ENCODE peak calls at places on chromosomes 2 and 18, in nine cellular contexts. U, H, V, S, M, W, I, X and R are unnamed samples. For H3K4me1, the result is how much of the 10 kb centered on the place peaks cover.

GRCh38 chr18:79567481-79568147 is 112.0 kb upstream of the CTDP1 start:
- DNase-seq in U (peak), H (peak), V (peak), S (no peak), M (peak), W (peak), I (no peak), X (peak), R (peak)

GRCh38 chr2:55045685-55046221 is 4.5 kb downstream of the RTN4 start:
- DNase-seq in U (no peak), H (no peak), V (no peak), S (no peak), M (no peak), W (no peak), I (no peak), X (no peak), R (no peak)

GRCh38 chr2:132424526-132425121 is 8.0 kb downstream of the GPR39 start:
- DNase-seq in U (no peak), H (no peak), V (no peak), S (peak), M (peak), W (no peak), I (no peak), X (no peak), R (no peak)

GRCh38 chr2:207879536-207879935 is 109.8 kb upstream of the FZD5 start:
- DNase-seq in U (no peak), H (no peak), V (no peak), S (no peak), M (peak), W (no peak), I (no peak), X (no peak), R (no peak)

GRCh38 chr2:180520206-180520605 is 460.2 kb upstream of the UBE2E3 start:
- DNase-seq in U (no peak), H (no peak), V (no peak), S (no peak), M (no peak), W (no peak), I (no peak), X (no peak), R (no peak)

GRCh38 chr2:240570531-240571313 is 2.4 kb downstream of the RNPEPL1 start:
- DNase-seq in U (peak), H (no peak), V (peak), S (no peak), M (no peak), W (peak), I (no peak), X (peak), R (peak)

GRCh38 chr2:55743583-55743982 is 49.9 kb upstream of the PNPT1 start:
- DNase-seq in U (no peak), H (no peak), V (no peak), S (no peak), M (peak), W (no peak), I (no peak), X (no peak), R (no peak)

GRCh38 chr2:222318026-222318711 is 19.4 kb upstream of the PAX3 start:
- DNase-seq in U (no peak), H (peak), V (peak), S (peak), M (peak), W (peak), I (peak), X (no peak), R (no peak)

GRCh38 chr2:239953418-239954061 is 71.6 kb downstream of the NDUFA10 start:
- DNase-seq in U (peak), H (no peak), V (peak), S (peak), M (no peak), W (no peak), I (no peak), X (peak), R (peak)

GRCh38 chr2:189698020-189698887 is 23.8 kb downstream of the ANKAR start:
- DNase-seq in U (no peak), H (peak), V (no peak), S (peak), M (peak), W (no peak), I (peak), X (no peak), R (no peak)

GRCh38 chr2:233839447-233839820 is 14.9 kb downstream of the HJURP start:
- DNase-seq in U (peak), H (no peak), V (peak), S (no peak), M (no peak), W (peak), I (no peak), X (no peak), R (no peak)

GRCh38 chr2:237257471-237257951 is 156.5 kb downstream of the COL6A3 start:
- DNase-seq in U (no peak), H (no peak), V (no peak), S (no peak), M (peak), W (no peak), I (no peak), X (no peak), R (no peak)

GRCh38 chr2:153770359-153770991 is 101.2 kb upstream of the GALNT13 start:
- DNase-seq in U (no peak), H (peak), V (no peak), S (no peak), M (no peak), W (no peak), I (no peak), X (no peak), R (no peak)

GRCh38 chr2:47359375-47359868 is 43.5 kb upstream of the MSH2 start:
- DNase-seq in U (no peak), H (no peak), V (no peak), S (no peak), M (no peak), W (peak), I (peak), X (no peak), R (no peak)

GRCh38 chr2:100987974-100988373 is 14.1 kb upstream of the RPL31 start:
- DNase-seq in U (no peak), H (no peak), V (no peak), S (no peak), M (no peak), W (no peak), I (no peak), X (no peak), R (no peak)

GRCh38 chr18:5662586-5663090 is 118.8 kb upstream of the EPB41L3 start:
- DNase-seq in U (no peak), H (no peak), V (no peak), S (peak), M (no peak), W (no peak), I (no peak), X (no peak), R (no peak)

GRCh38 chr18:31041346-31042067 is 1.0 kb downstream of the DSC3 start:
- DNase-seq in U (no peak), H (peak), V (peak), S (no peak), M (no peak), W (peak), I (no peak), X (peak), R (peak)

GRCh38 chr2:168254158-168254935 is 7.0 kb upstream of the STK39 start:
- DNase-seq in U (no peak), H (no peak), V (no peak), S (no peak), M (peak), W (no peak), I (no peak), X (no peak), R (no peak)

GRCh38 chr2:176931588-176932563 is 280.7 kb upstream of the HNRNPA3 start:
- DNase-seq in U (no peak), H (no peak), V (no peak), S (no peak), M (peak), W (no peak), I (peak), X (no peak), R (no peak)

GRCh38 chr2:46053502-46054094 is 243.6 kb upstream of the EPAS1 start:
- DNase-seq in U (no peak), H (no peak), V (no peak), S (no peak), M (no peak), W (no peak), I (no peak), X (no peak), R (no peak)

DNA sequence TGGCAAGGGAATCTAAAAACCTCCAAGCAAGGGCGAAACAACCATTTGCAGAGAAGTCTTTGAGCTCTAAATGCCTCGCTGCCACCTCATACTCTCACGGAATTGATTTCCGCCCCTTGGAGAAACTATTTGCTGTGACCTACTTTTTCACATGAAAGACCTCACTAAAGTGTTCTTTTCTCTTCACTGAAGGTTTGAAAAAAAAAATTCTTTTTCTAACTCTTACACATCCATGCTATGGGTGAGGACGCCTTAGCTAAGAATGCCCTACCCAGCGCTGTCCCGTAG is 169.4 kb upstream of the FHL2 start:
- DNase-seq in U (no peak), H (no peak), V (no peak), S (peak), M (peak), W (no peak), I (no peak), X (no peak), R (no peak)
- H3K4me1 ChIP-seq in U (under half), H (under half), V (under half), S (under half), M (under half), W (under half), I (under half), X (under half), R (under half)

DNA sequence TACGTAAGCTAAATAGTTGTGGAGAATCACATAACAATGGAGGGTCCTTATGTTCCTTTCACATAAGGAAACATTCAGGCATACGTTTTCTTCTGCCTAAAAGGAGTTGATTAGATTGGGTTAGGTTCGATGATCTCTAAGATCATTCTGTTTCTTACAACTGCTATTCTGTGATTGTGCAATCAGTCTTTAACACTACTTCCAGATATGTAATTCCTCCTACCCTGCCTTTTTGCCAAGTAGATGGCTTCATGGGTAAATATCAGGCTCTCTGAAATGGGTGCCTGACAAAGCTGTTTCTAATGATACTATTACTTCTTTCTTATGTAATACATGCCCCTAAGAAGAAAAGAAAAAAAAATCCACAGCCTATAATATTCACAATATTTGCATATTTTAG is 321.5 kb downstream of the XIRP2 start:
- DNase-seq in U (no peak), H (no peak), V (no peak), S (no peak), M (peak), W (no peak), I (no peak), X (no peak), R (no peak)
- H3K4me1 ChIP-seq in U (under half), H (under half), V (under half), S (under half), M (under half), W (under half), I (under half), X (under half), R (under half)

GRCh38 chr2:216649573-216649972 is 16.4 kb downstream of the IGFBP2 start:
- DNase-seq in U (no peak), H (no peak), V (peak), S (no peak), M (no peak), W (no peak), I (no peak), X (no peak), R (no peak)
- H3K4me1 ChIP-seq in U (under half), H (under half), V (under half), S (under half), M (under half), W (under half), I (under half), X (under half), R (under half)

GRCh38 chr2:135905679-135906078 is 29.4 kb upstream of the MCM6 start:
- DNase-seq in U (no peak), H (no peak), V (no peak), S (no peak), M (no peak), W (no peak), I (no peak), X (no peak), R (no peak)
- H3K4me1 ChIP-seq in U (under half), H (under half), V (under half), S (under half), M (under half), W (under half), I (under half), X (under half), R (under half)

DNA sequence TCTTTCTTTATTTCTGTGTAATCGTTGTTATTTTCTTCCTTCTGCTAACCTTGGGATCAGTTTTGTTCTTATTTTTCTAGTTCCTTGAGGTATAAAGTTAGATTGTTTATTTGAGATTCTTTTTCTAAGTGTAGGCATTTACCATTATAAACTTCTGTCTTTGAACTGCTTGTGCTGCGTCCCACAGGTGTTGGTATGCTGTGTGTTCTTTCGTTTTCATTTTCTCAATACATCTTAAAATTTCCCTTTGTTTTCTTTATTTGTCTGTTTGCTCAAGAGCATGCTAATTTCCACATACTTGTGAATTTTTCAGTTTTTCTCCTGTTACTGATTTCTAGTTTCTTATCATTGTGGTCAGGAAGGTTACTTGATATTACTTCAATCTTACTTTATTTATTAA is 873.8 kb upstream of the GCFC2 start:
- DNase-seq in U (no peak), H (no peak), V (no peak), S (no peak), M (no peak), W (no peak), I (no peak), X (no peak), R (no peak)
- H3K4me1 ChIP-seq in U (under half), H (under half), V (under half), S (under half), M (under half), W (under half), I (under half), X (under half), R (under half)

GRCh38 chr2:30476636-30477035 is 29.6 kb downstream of the LCLAT1 start:
- DNase-seq in U (no peak), H (no peak), V (no peak), S (no peak), M (no peak), W (no peak), I (no peak), X (no peak), R (no peak)
- H3K4me1 ChIP-seq in U (under half), H (under half), V (under half), S (under half), M (under half), W (under half), I (under half), X (under half), R (under half)

GRCh38 chr2:65056215-65056989 is at the start of gene CEP68:
- DNase-seq in U (peak), H (peak), V (peak), S (peak), M (peak), W (peak), I (peak), X (peak), R (peak)

GRCh38 chr2:65059071-65059470 is 2.9 kb downstream of the CEP68 start:
- DNase-seq in U (peak), H (no peak), V (no peak), S (no peak), M (no peak), W (no peak), I (no peak), X (no peak), R (no peak)

GRCh38 chr2:65055427-65056214 is 595 bp upstream of the CEP68 start:
- DNase-seq in U (no peak), H (no peak), V (peak), S (no peak), M (no peak), W (peak), I (no peak), X (no peak), R (peak)

GRCh38 chr2:65057391-65058052 is 1.3 kb downstream of the CEP68 start:
- DNase-seq in U (no peak), H (no peak), V (no peak), S (no peak), M (peak), W (no peak), I (peak), X (no peak), R (no peak)

GRCh38 chr2:65056990-65057375 is 767 bp downstream of the CEP68 start:
- DNase-seq in U (no peak), H (no peak), V (no peak), S (no peak), M (no peak), W (no peak), I (no peak), X (no peak), R (no peak)
- H3K4me1 ChIP-seq in U (half or more), H (under half), V (half or more), S (half or more), M (under half), W (under half), I (under half), X (under half), R (under half)

DNA sequence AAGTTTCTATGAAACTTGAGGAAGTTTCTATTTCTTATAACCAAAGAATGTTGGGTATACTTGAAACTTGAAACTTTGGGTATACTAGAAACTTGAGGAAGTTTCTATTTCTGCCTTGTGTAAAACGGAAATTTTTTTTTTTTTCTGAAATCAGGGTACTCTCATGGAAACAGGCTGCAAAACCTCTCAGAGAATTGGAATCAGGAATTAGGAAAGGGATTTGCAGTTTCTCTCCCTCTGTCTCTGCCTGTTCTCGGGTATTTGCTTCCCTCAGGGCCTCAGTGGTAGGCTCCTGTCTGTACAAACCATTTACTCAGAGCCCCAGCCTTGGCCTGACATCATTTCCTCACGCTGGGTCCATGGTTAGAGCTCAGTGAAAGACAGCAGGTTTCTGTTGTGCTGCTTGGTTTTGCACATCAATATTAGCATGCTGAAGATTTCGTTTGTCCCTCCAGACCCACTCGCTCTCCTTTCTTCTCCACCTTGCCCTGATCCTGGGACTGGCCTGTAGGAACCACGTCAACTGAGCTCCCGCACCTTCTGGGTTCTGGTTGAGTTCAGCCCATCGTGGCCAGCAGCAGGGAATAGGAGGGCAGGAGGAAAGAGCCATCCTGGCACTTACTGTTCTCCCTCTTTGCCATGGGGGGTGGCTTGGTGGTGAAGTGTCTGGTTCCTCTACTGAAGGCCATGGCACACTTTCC is 106.4 kb downstream of the POLR1A start:
- DNase-seq in U (no peak), H (no peak), V (peak), S (no peak), M (peak), W (no peak), I (no peak), X (no peak), R (no peak)
- H3K4me1 ChIP-seq in U (half or more), H (under half), V (half or more), S (half or more), M (half or more), W (half or more), I (half or more), X (under half), R (half or more)